ENCODE peak calls at places on chromosome 17, in four cellular contexts. Q, L, E and I are unnamed samples. For H3K27me3, the result is how much of the 10 kb centered on the place peaks cover.

GRCh38 chr17:59332890-59333377 is 1.5 kb downstream of the YPEL2 start:
- DNase-seq in Q (no peak), L (no peak), E (no peak), I (no peak)

GRCh38 chr17:38906429-38907172 is 18.8 kb upstream of the LASP1NB start:
- DNase-seq in Q (no peak), L (no peak), E (no peak), I (peak)

GRCh38 chr17:43868236-43868994 is 21.4 kb downstream of the CD300LG start:
- DNase-seq in Q (no peak), L (no peak), E (no peak), I (peak)

GRCh38 chr17:5817475-5818395 is 233.4 kb upstream of the NLRP1 start:
- DNase-seq in Q (no peak), L (no peak), E (no peak), I (no peak)

GRCh38 chr17:27888945-27889344 is 4.2 kb downstream of the LYRM9 start:
- DNase-seq in Q (peak), L (no peak), E (no peak), I (peak)

GRCh38 chr17:7280519-7281073 is 922 bp upstream of the SLC2A4 start:
- DNase-seq in Q (peak), L (peak), E (no peak), I (peak)

GRCh38 chr17:48444531-48445247 is 14.7 kb upstream of the SKAP1 start:
- DNase-seq in Q (no peak), L (no peak), E (no peak), I (no peak)

GRCh38 chr17:9878361-9878760 is 26.7 kb downstream of the RCVRN start:
- DNase-seq in Q (no peak), L (no peak), E (no peak), I (no peak)

GRCh38 chr17:31437720-31438400 is 46.4 kb downstream of the RAB11FIP4 start:
- DNase-seq in Q (no peak), L (no peak), E (no peak), I (no peak)

GRCh38 chr17:29930399-29931010 is 477 bp upstream of the SSH2 start:
- DNase-seq in Q (peak), L (no peak), E (no peak), I (peak)

GRCh38 chr17:44522883-44523671 is 19.9 kb upstream of the GPATCH8 start:
- DNase-seq in Q (no peak), L (no peak), E (no peak), I (peak)

GRCh38 chr17:38465420-38466345 is 37.4 kb downstream of the ARHGAP23 start:
- DNase-seq in Q (no peak), L (no peak), E (no peak), I (peak)

GRCh38 chr17:4986403-4986802 is 1.1 kb downstream of the CAMTA2 start:
- DNase-seq in Q (no peak), L (peak), E (no peak), I (no peak)

GRCh38 chr17:3260600-3260999 is 37.6 kb downstream of the OR3A1 start:
- DNase-seq in Q (no peak), L (no peak), E (no peak), I (no peak)

GRCh38 chr17:69609495-69610315 is 195.2 kb downstream of the MAP2K6 start:
- DNase-seq in Q (no peak), L (no peak), E (no peak), I (peak)

GRCh38 chr17:10063730-10064221 is 134.6 kb downstream of the GAS7 start:
- DNase-seq in Q (no peak), L (no peak), E (no peak), I (peak)

GRCh38 chr17:60819447-60820130 is 141.9 kb downstream of the BCAS3 start:
- DNase-seq in Q (no peak), L (no peak), E (no peak), I (no peak)

GRCh38 chr17:78399693-78400144 is 21.3 kb downstream of the PGS1 start:
- DNase-seq in Q (no peak), L (no peak), E (no peak), I (no peak)

GRCh38 chr17:51391992-51392654 is 131.8 kb downstream of the UTP18 start:
- DNase-seq in Q (no peak), L (no peak), E (no peak), I (no peak)

DNA sequence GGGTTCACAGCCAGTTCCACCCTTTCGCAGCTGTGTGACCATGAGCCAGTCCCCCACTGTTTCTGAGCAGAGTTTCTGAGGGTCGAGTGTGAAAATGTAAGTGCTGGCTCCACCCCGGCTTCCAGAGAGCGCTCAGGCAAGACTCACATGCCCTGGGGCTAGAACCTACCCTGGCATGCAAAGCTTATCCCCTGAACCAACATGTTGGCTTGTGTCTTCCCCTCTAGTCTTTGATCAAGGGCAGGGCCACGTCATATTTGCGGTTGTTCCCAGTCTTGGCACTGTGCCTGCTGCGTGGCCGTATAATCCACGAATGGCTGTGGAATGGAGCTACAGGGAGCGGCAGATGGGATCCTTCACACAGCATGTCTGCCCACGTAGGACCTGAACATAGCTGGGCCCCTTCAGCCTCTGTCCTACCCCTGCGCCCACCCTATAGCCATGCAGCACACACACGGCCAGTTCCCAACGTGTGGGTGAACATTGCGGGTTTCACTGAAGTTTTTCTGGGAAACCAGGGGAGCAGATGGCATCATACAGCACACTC is 84.8 kb downstream of the MRM1 start:
- DNase-seq in Q (no peak), L (no peak), E (peak), I (no peak)
- H3K27me3 ChIP-seq in Q (under half), L (under half), E (under half), I (under half)

DNA sequence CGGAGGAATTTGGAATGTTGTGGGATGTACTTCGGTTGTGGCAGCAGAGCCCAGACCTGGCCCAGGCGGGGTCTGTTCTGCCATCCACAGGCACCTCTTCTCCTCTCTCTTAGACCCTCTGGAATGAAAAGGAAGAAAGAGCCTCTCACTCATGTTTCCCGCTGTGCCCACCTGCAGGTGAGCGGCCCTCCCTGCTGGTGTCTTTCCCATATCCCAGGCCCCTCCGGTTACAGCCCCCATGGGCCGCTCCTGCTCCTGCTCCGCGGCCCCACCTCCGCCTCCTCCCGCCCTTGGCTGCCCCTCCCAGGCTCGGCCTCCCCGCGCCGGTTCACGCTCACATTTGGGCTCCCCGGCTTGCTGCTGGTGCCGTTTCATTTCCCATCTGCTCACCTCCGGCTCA is 98.7 kb upstream of the SDK2 start:
- DNase-seq in Q (no peak), L (no peak), E (no peak), I (peak)
- H3K27me3 ChIP-seq in Q (under half), L (under half), E (half or more), I (under half)

GRCh38 chr17:74545456-74546230 is at the start of gene CD300C:
- DNase-seq in Q (no peak), L (no peak), E (no peak), I (no peak)

GRCh38 chr17:74542727-74543383 is 3.1 kb downstream of the CD300C start:
- DNase-seq in Q (no peak), L (no peak), E (no peak), I (peak)

GRCh38 chr17:74543406-74543805 is 2.5 kb downstream of the CD300C start:
- DNase-seq in Q (no peak), L (no peak), E (no peak), I (peak)

GRCh38 chr17:74544991-74545441 is 899 bp downstream of the CD300C start:
- DNase-seq in Q (no peak), L (no peak), E (no peak), I (no peak)

GRCh38 chr17:74543891-74544760 is 1.8 kb downstream of the CD300C start:
- DNase-seq in Q (no peak), L (no peak), E (no peak), I (peak)
- H3K27me3 ChIP-seq in Q (under half), L (under half), E (under half), I (under half)

GRCh38 chr17:73493212-73493814 is 150.9 kb downstream of the SDK2 start:
- DNase-seq in Q (no peak), L (no peak), E (no peak), I (peak)
- H3K27me3 ChIP-seq in Q (under half), L (under half), E (under half), I (under half)

GRCh38 chr17:40447148-40447644 is 3.9 kb downstream of the IGFBP4 start:
- DNase-seq in Q (no peak), L (no peak), E (no peak), I (no peak)

GRCh38 chr17:40443196-40443987 is at the start of gene IGFBP4:
- DNase-seq in Q (peak), L (peak), E (no peak), I (peak)

GRCh38 chr17:40442392-40443195 is 656 bp upstream of the IGFBP4 start:
- DNase-seq in Q (no peak), L (no peak), E (no peak), I (peak)

GRCh38 chr17:40445769-40446468 is 2.7 kb downstream of the IGFBP4 start:
- DNase-seq in Q (no peak), L (no peak), E (no peak), I (no peak)

GRCh38 chr17:40443988-40444899 is 994 bp downstream of the IGFBP4 start:
- DNase-seq in Q (no peak), L (no peak), E (no peak), I (peak)
- H3K27me3 ChIP-seq in Q (under half), L (under half), E (under half), I (under half)

GRCh38 chr17:41813699-41814124 is 908 bp downstream of the FKBP10 start:
- DNase-seq in Q (no peak), L (no peak), E (no peak), I (no peak)
- H3K27me3 ChIP-seq in Q (under half), L (under half), E (under half), I (under half)

DNA sequence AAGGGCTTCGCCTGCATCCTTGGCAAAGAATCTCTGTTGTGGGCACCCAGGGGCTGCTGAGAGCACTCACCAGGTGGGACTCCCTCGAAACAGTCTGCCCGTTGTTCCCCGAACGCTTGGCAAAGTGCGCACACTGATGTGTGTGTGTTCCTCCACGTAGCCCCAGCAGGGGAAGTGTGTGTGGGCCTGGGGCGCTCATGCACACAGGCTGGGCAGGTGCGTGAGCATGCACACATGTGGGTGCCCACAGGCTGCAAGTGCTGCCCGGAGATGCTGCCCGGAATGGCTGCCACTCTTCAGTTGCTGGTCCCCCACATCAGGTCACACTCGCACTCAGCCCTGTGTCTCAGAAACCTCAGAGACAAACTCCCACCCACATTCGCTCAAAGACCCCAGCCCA is 119.3 kb downstream of the MGAT5B start:
- DNase-seq in Q (no peak), L (no peak), E (no peak), I (no peak)
- H3K27me3 ChIP-seq in Q (under half), L (under half), E (under half), I (under half)

DNA sequence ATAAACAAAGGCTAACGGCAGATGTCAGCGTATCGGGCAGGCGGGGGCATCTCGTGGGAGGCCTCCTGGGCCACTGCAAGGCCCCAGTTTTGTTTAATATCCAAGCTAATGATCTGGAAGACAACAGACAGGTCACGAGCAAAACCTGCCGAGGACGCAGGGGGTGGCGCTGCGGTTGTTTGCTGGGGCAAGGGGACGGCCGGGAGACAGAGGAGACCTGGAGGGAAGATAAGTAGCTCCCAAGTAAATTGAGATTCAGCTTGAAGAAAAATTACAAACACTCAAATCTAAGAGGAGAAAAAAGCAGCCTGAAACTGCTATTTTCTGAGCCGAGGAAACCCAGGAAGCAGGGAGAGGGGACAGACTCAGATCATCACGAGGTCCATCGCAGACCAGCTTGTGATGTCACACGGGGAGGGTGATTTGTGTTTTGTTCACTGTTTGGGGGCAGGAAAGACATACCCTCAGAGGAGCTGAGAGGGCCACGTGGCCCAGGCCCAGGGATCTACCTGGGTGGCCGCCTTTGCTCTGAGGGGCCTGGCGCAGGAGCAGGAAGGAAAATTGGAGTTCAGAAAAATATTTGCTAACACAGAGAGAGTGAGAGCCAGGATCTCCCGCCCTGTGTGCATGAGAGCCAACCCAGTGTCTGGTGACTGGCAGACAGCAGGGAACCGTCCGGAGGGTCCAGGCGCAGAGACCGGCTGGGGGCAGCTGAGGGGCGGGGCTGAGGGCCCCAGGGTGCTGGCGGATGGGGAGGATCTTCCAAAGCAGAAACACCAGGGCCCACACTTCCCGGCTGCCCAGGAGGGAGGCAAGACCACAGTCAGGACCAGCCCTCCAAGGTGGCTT is 52.9 kb downstream of the RBFOX3 start:
- DNase-seq in Q (no peak), L (no peak), E (no peak), I (no peak)
- H3K27me3 ChIP-seq in Q (under half), L (under half), E (under half), I (under half)

GRCh38 chr17:34578656-34579016 is 746 bp upstream of the TMEM132E start:
- DNase-seq in Q (no peak), L (no peak), E (no peak), I (no peak)
- H3K27me3 ChIP-seq in Q (under half), L (under half), E (half or more), I (half or more)

GRCh38 chr17:66966529-66967418 is 2.3 kb downstream of the CACNG4 start:
- DNase-seq in Q (no peak), L (no peak), E (no peak), I (no peak)
- H3K27me3 ChIP-seq in Q (under half), L (under half), E (under half), I (under half)